ENCODE peak calls at places on chromosomes 11 and 22, in four cellular contexts. Y is GM13977; J is activated CD4-positive, alpha-beta T cell treated with anti-CD3 and anti-CD28 coated beads, Interleukin-2, amount 10 ng/mL, durations not matched to agents 7 days and 5 days; S is activated CD8-positive, alpha-beta T cell treated with anti-CD3 and anti-CD28 coated beads for 36 hours. H is an unnamed sample.

GRCh38 chr11:77523712-77524111 is 49.8 kb upstream of the PAK1 start:
- DNase-seq in S (no peak), Y (no peak), J (no peak), H (no peak)

GRCh38 chr22:29703595-29704195 is 16.1 kb upstream of the CABP7 start:
- DNase-seq in S (no peak), J (no peak), Y (no peak), H (no peak)

GRCh38 chr11:67316882-67317364 is 13.6 kb downstream of the SSH3 start:
- DNase-seq in S (no peak), Y (no peak), J (no peak), H (no peak)

GRCh38 chr11:78101073-78101472 is 21.4 kb upstream of the NDUFC2 start:
- DNase-seq in S (no peak), Y (no peak), J (no peak), H (no peak)

GRCh38 chr11:118614511-118614910 is 7.1 kb downstream of the PHLDB1 start:
- DNase-seq in Y (no peak), S (no peak), J (no peak), H (no peak)

GRCh38 chr11:4095509-4096230 is 1.1 kb downstream of the RRM1 start:
- DNase-seq in J (no peak), Y (no peak), S (no peak), H (no peak)

GRCh38 chr22:35135165-35135564 is 69.2 kb downstream of the ISX start:
- DNase-seq in S (no peak), Y (no peak), J (peak), H (peak)

GRCh38 chr11:76291576-76292526 is 85.5 kb upstream of the WNT11 start:
- DNase-seq in J (no peak), Y (no peak), S (no peak), H (no peak)

GRCh38 chr11:132874638-132875037 is 657.7 kb downstream of the OPCML start:
- DNase-seq in J (no peak), Y (no peak), S (no peak), H (no peak)

GRCh38 chr11:74327076-74327475 is 15.6 kb upstream of the P4HA3 start:
- DNase-seq in S (no peak), J (no peak), Y (no peak), H (no peak)

GRCh38 chr11:79582434-79582833 is 141.6 kb upstream of the TENM4 start:
- DNase-seq in J (no peak), Y (no peak), S (no peak), H (no peak)

GRCh38 chr11:114257621-114258558 is 38.3 kb upstream of the NNMT start:
- DNase-seq in Y (peak), S (no peak), J (no peak), H (peak)

GRCh38 chr22:45481661-45482060 is 21.0 kb upstream of the FBLN1 start:
- DNase-seq in J (no peak), S (no peak), Y (no peak), H (no peak)

H was measured in cerebellum.